ENCODE peak calls at places on chromosomes 1 and 21, in eight cellular contexts. G is tibial nerve, S is adrenal gland, E is PC-9, W is right lobe of liver, P is spleen, F is left lung, I is OCI-LY7. D is an unnamed sample.

GRCh38 chr21:36589352-36589971 is 109.5 kb upstream of the SIM2 start:
- DNase-seq in G (no peak), S (peak; percentile 72), E (no peak), W (peak; percentile 79), P (no peak), F (peak; percentile 43), I (peak; percentile 72), D (no peak)

GRCh38 chr21:43654806-43655489 is 4.3 kb downstream of the HSF2BP start:
- DNase-seq in G (no peak), S (peak; percentile 69), E (peak; percentile 80), W (no peak), P (no peak), F (no peak), I (no peak), D (no peak)

GRCh38 chr1:82792151-82792550 is 991.4 kb downstream of the ADGRL2 start:
- DNase-seq in G (no peak), S (no peak), E (no peak), W (no peak), P (no peak), F (no peak), I (no peak), D (no peak)

GRCh38 chr1:186026946-186027345 is 292.8 kb downstream of the HMCN1 start:
- DNase-seq in G (no peak), S (no peak), E (no peak), W (no peak), P (no peak), F (no peak), I (no peak), D (no peak)

GRCh38 chr1:110540891-110541685 is 22.1 kb upstream of the KCNA10 start:
- DNase-seq in G (no peak), S (no peak), E (no peak), W (no peak), P (no peak), F (no peak), I (no peak), D (no peak)

GRCh38 chr1:109790735-109791494 is 27.2 kb upstream of the EPS8L3 start:
- DNase-seq in G (no peak), S (peak; percentile 65), E (peak; percentile 88), W (peak; percentile 67), P (peak; percentile 94), F (peak; percentile 77), I (peak; percentile 71), D (peak; percentile 30)

GRCh38 chr1:170010443-170010842 is 64.1 kb downstream of the KIFAP3 start:
- DNase-seq in G (no peak), S (peak; percentile 56), E (no peak), W (no peak), P (no peak), F (no peak), I (peak; percentile 54), D (no peak)

GRCh38 chr21:41895643-41896493 is 16.7 kb upstream of the PRDM15 start:
- DNase-seq in G (no peak), S (no peak), E (no peak), W (no peak), P (peak; percentile 85), F (no peak), I (peak; percentile 46), D (no peak)

GRCh38 chr1:9825101-9826074 is 1.6 kb upstream of the CLSTN1 start:
- DNase-seq in G (no peak), S (peak; percentile 87), E (peak; percentile 94), W (peak; percentile 64), P (peak; percentile 72), F (peak; percentile 79), I (no peak), D (peak; percentile 92)

GRCh38 chr1:11970441-11971185 is 9.6 kb upstream of the MFN2 start:
- DNase-seq in G (no peak), S (no peak), E (no peak), W (no peak), P (no peak), F (no peak), I (no peak), D (no peak)

GRCh38 chr1:38028105-38028591 is 15.6 kb downstream of the UTP11 start:
- DNase-seq in G (no peak), S (no peak), E (peak; percentile 62), W (no peak), P (no peak), F (peak; percentile 10), I (no peak), D (no peak)

GRCh38 chr1:197066719-197067456 is at the start of gene F13B:
- DNase-seq in G (no peak), S (no peak), E (no peak), W (no peak), P (no peak), F (no peak), I (no peak), D (no peak)
- TF ChIP-seq CTCF in G (no peak), S (no peak), E (peak; percentile 23), W (peak; percentile 9), P (no peak), F (no peak), I (no peak), D (no peak)

GRCh38 chr1:115545791-115546733 is 95.7 kb upstream of the VANGL1 start:
- DNase-seq in G (no peak), S (peak; percentile 58), E (peak; percentile 99), W (peak; percentile 28), P (no peak), F (peak; percentile 36), I (no peak), D (peak; percentile 72)

GRCh38 chr1:115546846-115547245 is 94.9 kb upstream of the VANGL1 start:
- DNase-seq in G (no peak), S (no peak), E (no peak), W (no peak), P (no peak), F (no peak), I (no peak), D (no peak)

GRCh38 chr1:115545096-115545720 is 96.6 kb upstream of the VANGL1 start:
- DNase-seq in G (no peak), S (no peak), E (no peak), W (no peak), P (no peak), F (no peak), I (no peak), D (no peak)

GRCh38 chr1:115544131-115544530 is 97.6 kb upstream of the VANGL1 start:
- DNase-seq in G (no peak), S (no peak), E (no peak), W (no peak), P (no peak), F (no peak), I (no peak), D (no peak)

GRCh38 chr1:115547661-115548060 is 94.1 kb upstream of the VANGL1 start:
- DNase-seq in G (no peak), S (no peak), E (no peak), W (no peak), P (no peak), F (no peak), I (no peak), D (no peak)
- H3K4me1 ChIP-seq in G (no peaks in the 10 kb centered on the region), S (no peaks in the 10 kb centered on the region), E (peaks cover 35% of the 10 kb centered on the region), W (no peaks in the 10 kb centered on the region), P (no peaks in the 10 kb centered on the region), F (peaks cover 5% of the 10 kb centered on the region), I (no peaks in the 10 kb centered on the region), D (no peaks in the 10 kb centered on the region)

GRCh38 chr1:3344395-3344794 is 110.1 kb upstream of the ARHGEF16 start:
- DNase-seq in G (no peak), S (no peak), E (no peak), W (no peak), P (no peak), F (no peak), I (no peak), D (no peak)

GRCh38 chr1:3347257-3348020 is 107.0 kb upstream of the ARHGEF16 start:
- DNase-seq in G (no peak), S (no peak), E (no peak), W (no peak), P (no peak), F (no peak), I (no peak), D (no peak)

GRCh38 chr1:3348196-3348865 is 106.1 kb upstream of the ARHGEF16 start:
- DNase-seq in G (no peak), S (no peak), E (no peak), W (no peak), P (no peak), F (no peak), I (no peak), D (no peak)

GRCh38 chr1:3346478-3346877 is 108.0 kb upstream of the ARHGEF16 start:
- DNase-seq in G (no peak), S (no peak), E (no peak), W (no peak), P (no peak), F (no peak), I (no peak), D (no peak)

DNA sequence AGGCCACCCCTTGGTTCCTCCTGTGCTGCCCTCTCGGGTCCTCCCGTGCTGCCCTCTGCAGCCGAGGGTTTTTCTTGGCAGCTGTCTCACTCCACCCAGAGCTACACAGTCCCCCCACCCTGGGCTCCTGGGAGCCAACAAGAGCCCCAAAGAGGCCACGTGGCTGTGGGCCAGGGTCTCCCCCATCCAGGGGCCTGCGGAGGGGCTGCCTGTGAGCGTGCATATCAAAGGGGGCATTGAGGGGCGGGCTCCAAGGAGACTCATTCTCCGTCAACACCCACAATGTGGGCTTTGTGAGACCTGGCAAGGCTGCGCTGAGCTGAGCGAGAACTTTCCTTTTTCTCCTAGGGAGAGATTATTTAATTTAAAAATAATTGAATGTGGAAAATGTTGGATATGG is 108.7 kb upstream of the ARHGEF16 start:
- DNase-seq in G (no peak), S (no peak), E (no peak), W (no peak), P (no peak), F (no peak), I (no peak), D (no peak)
- H3K4me3 ChIP-seq in G (no peak overlapping the region), S (no peak overlapping the region), E (no peak overlapping the region), W (no peak overlapping the region), P (no peak overlapping the region), F (no peak overlapping the region), I (no peak overlapping the region), D (no peak overlapping the region)

GRCh38 chr1:229884765-229885164 is 182.3 kb upstream of the GALNT2 start:
- DNase-seq in G (no peak), S (no peak), E (no peak), W (no peak), P (no peak), F (no peak), I (no peak), D (no peak)
- TF ChIP-seq CTCF in G (no peak), S (no peak), E (no peak), W (no peak), P (no peak), F (no peak), I (peak; percentile 16), D (no peak)

GRCh38 chr1:2197732-2198165 is 3.2 kb upstream of the FAAP20 start:
- DNase-seq in G (no peak), S (no peak), E (no peak), W (no peak), P (peak; percentile 69), F (no peak), I (no peak), D (no peak)
- H3K4me1 ChIP-seq in G (no peaks in the 10 kb centered on the region), S (peaks cover 33% of the 10 kb centered on the region), E (peaks cover 4% of the 10 kb centered on the region), W (peaks cover 10% of the 10 kb centered on the region), P (peaks cover 54% of the 10 kb centered on the region), F (peaks cover 5% of the 10 kb centered on the region), I (peaks cover 12% of the 10 kb centered on the region), D (peaks cover 3% of the 10 kb centered on the region)

DNA sequence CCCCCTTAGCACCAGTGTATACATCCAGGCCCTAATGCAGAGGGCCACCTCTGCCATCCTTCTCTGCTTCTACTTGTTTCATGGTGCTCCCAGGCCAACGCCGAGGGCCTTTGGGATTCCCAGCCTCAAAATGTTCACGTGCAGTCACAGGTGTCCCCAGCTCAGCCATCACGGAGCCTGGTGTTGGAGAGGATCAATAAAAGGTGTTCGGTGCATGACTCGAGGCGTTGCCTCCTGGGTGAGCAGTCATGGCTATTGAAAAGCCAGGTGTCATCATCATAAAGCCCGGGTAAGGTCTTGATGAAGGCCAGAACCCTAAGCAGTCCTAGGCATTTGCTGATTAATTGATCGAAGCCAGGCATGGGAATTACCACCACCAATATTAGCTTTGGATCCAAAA is 76.1 kb downstream of the ABCA4 start:
- DNase-seq in G (no peak), S (peak; percentile 50), E (no peak), W (no peak), P (no peak), F (no peak), I (no peak), D (no peak)
- H3K4me3 ChIP-seq in G (no peak overlapping the region), S (no peak overlapping the region), E (no peak overlapping the region), W (no peak overlapping the region), P (no peak overlapping the region), F (no peak overlapping the region), I (no peak overlapping the region), D (no peak overlapping the region)